ENCODE peak calls at places on chromosome 17, in seven cellular contexts. G is activated gamma-delta T cell, C is adrenal gland, B is NCI-H1092, S is left ventricle myocardium inferior, T is epithelial cell of esophagus, Z is fibroblast of the aortic adventitia. J is an unnamed sample.
A peak's percentile ranks its signal among the peaks of the same experiment; 100 is the strongest.

GRCh38 chr17:14737984-14738651 is 437.2 kb downstream of the HS3ST3B1 start:
- DNase-seq in G (no peak), C (peak; percentile 90), B (no peak), S (peak; percentile 24), T (peak; percentile 100), Z (peak; percentile 93), J (peak; percentile 99)

GRCh38 chr17:38724337-38724988 is 5.7 kb upstream of the CISD3 start:
- DNase-seq in G (no peak), C (peak; percentile 79), B (peak; percentile 81), S (peak; percentile 72), T (no peak), Z (no peak), J (no peak)

GRCh38 chr17:82267575-82268379 is 5.7 kb downstream of the CSNK1D start:
- DNase-seq in G (no peak), C (peak; percentile 97), B (no peak), S (peak; percentile 94), T (peak; percentile 88), Z (peak; percentile 94), J (no peak)

GRCh38 chr17:82756166-82756565 is 4.3 kb downstream of the TBCD start:
- DNase-seq in G (no peak), C (no peak), B (no peak), S (no peak), T (no peak), Z (no peak), J (no peak)

GRCh38 chr17:78111727-78112507 is 16.6 kb downstream of the TMC6 start:
- DNase-seq in G (no peak), C (no peak), B (no peak), S (peak; percentile 14), T (no peak), Z (no peak), J (no peak)

GRCh38 chr17:58121925-58122324 is 26.3 kb upstream of the OR4D1 start:
- DNase-seq in G (no peak), C (no peak), B (peak; percentile 3), S (no peak), T (peak; percentile 43), Z (peak; percentile 22), J (peak; percentile 13)

GRCh38 chr17:34723875-34724274 is 144.5 kb downstream of the TMEM132E start:
- DNase-seq in G (no peak), C (no peak), B (no peak), S (no peak), T (no peak), Z (no peak), J (no peak)

GRCh38 chr17:37609170-37610040 is at the start of gene SYNRG:
- DNase-seq in G (peak; percentile 98), C (peak; percentile 98), B (peak; percentile 97), S (peak; percentile 93), T (peak; percentile 94), Z (peak; percentile 95), J (peak; percentile 85)

GRCh38 chr17:67400193-67400592 is 23.1 kb downstream of the PITPNC1 start:
- DNase-seq in G (no peak), C (no peak), B (no peak), S (no peak), T (no peak), Z (no peak), J (no peak)

GRCh38 chr17:82881900-82882714 is 42.3 kb upstream of the ZNF750 start:
- DNase-seq in G (no peak), C (peak; percentile 48), B (no peak), S (peak; percentile 57), T (no peak), Z (peak; percentile 45), J (no peak)

GRCh38 chr17:79469646-79470045 is 141.2 kb downstream of the RBFOX3 start:
- DNase-seq in G (no peak), C (no peak), B (no peak), S (no peak), T (no peak), Z (no peak), J (no peak)

J was measured in foreskin keratinocyte.